ENCODE peak calls at places on chromosomes 2 and 18, in six cellular contexts. F is hippocampal formation, V is NCI-H2029, I is foreskin fibroblast, T is iris pigment epithelial cell, U is omental fat pad. A is an unnamed sample.

GRCh38 chr2:84496386-84496785 is 19.9 kb upstream of the DNAH6 start:
- DNase-seq in F (no peak), V (no peak), I (no peak), T (no peak), U (no peak), A (no peak)

GRCh38 chr2:218856896-218857243 is 2.7 kb upstream of the WNT6 start:
- DNase-seq in F (no peak), V (no peak), I (no peak), T (no peak), U (no peak), A (no peak)

GRCh38 chr2:178819147-178819875 is 12.1 kb upstream of the TTN start:
- DNase-seq in F (no peak), V (no peak), I (peak), T (peak), U (no peak), A (no peak)

GRCh38 chr18:44508474-44508873 is 172.2 kb upstream of the SETBP1 start:
- DNase-seq in F (no peak), V (no peak), I (no peak), T (no peak), U (no peak), A (no peak)

GRCh38 chr18:33755918-33756590 is 178.0 kb downstream of the ASXL3 start:
- DNase-seq in F (no peak), V (peak), I (peak), T (peak), U (no peak), A (peak)

GRCh38 chr2:74079522-74080341 is 68.0 kb downstream of the BOLA3 start:
- DNase-seq in F (no peak), V (no peak), I (peak), T (peak), U (no peak), A (no peak)

GRCh38 chr2:239724194-239724849 is 300.8 kb downstream of the NDUFA10 start:
- DNase-seq in F (no peak), V (no peak), I (no peak), T (no peak), U (no peak), A (no peak)

GRCh38 chr2:40405440-40405839 is 46.5 kb downstream of the SLC8A1 start:
- DNase-seq in F (no peak), V (no peak), I (peak), T (no peak), U (no peak), A (peak)

GRCh38 chr2:64204006-64204632 is 59.9 kb upstream of the PELI1 start:
- DNase-seq in F (peak), V (no peak), I (peak), T (peak), U (no peak), A (no peak)

GRCh38 chr2:218991674-218992168 is 1.5 kb downstream of the CRYBA2 start:
- DNase-seq in F (no peak), V (no peak), I (peak), T (peak), U (no peak), A (no peak)

GRCh38 chr2:233853353-233853752 is 982 bp downstream of the HJURP start:
- DNase-seq in F (no peak), V (no peak), I (no peak), T (no peak), U (no peak), A (no peak)

GRCh38 chr2:45459860-45460259 is 151.2 kb downstream of the SRBD1 start:
- DNase-seq in F (no peak), V (no peak), I (no peak), T (no peak), U (no peak), A (no peak)

GRCh38 chr2:108607706-108608301 is 73.5 kb downstream of the LIMS1 start:
- DNase-seq in F (peak), V (peak), I (peak), T (peak), U (no peak), A (no peak)

GRCh38 chr2:12720181-12720580 is 3.4 kb downstream of the TRIB2 start:
- DNase-seq in F (no peak), V (no peak), I (peak), T (peak), U (no peak), A (no peak)

GRCh38 chr2:10256031-10256524 is 46.6 kb upstream of the HPCAL1 start:
- DNase-seq in F (no peak), V (no peak), I (no peak), T (no peak), U (no peak), A (no peak)

GRCh38 chr2:45680351-45680967 is 29.0 kb downstream of the PRKCE start:
- DNase-seq in F (no peak), V (no peak), I (peak), T (no peak), U (no peak), A (no peak)

GRCh38 chr2:56749152-56749752 is 565.5 kb downstream of the CCDC85A start:
- DNase-seq in F (peak), V (peak), I (peak), T (peak), U (no peak), A (no peak)

GRCh38 chr2:12787891-12788783 is 71.4 kb downstream of the TRIB2 start:
- DNase-seq in F (no peak), V (no peak), I (peak), T (peak), U (no peak), A (peak)

GRCh38 chr18:55328301-55328700 is 259.7 kb downstream of the TCF4 start:
- DNase-seq in F (no peak), V (no peak), I (peak), T (peak), U (no peak), A (no peak)

GRCh38 chr2:30336978-30337841 is 105.9 kb downstream of the LBH start:
- DNase-seq in F (no peak), V (no peak), I (no peak), T (no peak), U (no peak), A (no peak)

GRCh38 chr2:206211657-206212255 is 52.1 kb downstream of the EEF1B2 start:
- DNase-seq in F (no peak), V (no peak), I (peak), T (peak), U (no peak), A (peak)